ENCODE peak calls at places on chromosomes 12 and 14, in ten cellular contexts. One of them, this sample, is unnamed.

GRCh38 chr12:42589465-42590323 is at the start of gene PRICKLE1:
- DNase-seq in SIG-M5: no peak
- DNase-seq in iPS-NIHi11: peak
- DNase-seq in hepatocyte: peak
- DNase-seq in glutamatergic neuron: peak
- DNase-seq in globus pallidus: no peak
- DNase-seq in IMR-90: peak
- DNase-seq in astrocyte of the spinal cord: peak
- DNase-seq in tibial nerve: no peak
- DNase-seq in left lobe of liver: peak
- DNase-seq in this sample: peak

GRCh38 chr14:103209054-103209453 is 85.8 kb downstream of the TNFAIP2 start:
- DNase-seq in globus pallidus: no peak
- DNase-seq in glutamatergic neuron: no peak
- DNase-seq in SIG-M5: no peak
- DNase-seq in IMR-90: no peak
- DNase-seq in left lobe of liver: no peak
- DNase-seq in tibial nerve: no peak
- DNase-seq in iPS-NIHi11: no peak
- DNase-seq in hepatocyte: no peak
- DNase-seq in astrocyte of the spinal cord: no peak
- DNase-seq in this sample: peak

GRCh38 chr14:32468955-32469354 is 139.9 kb downstream of the AKAP6 start:
- DNase-seq in left lobe of liver: no peak
- DNase-seq in tibial nerve: peak
- DNase-seq in globus pallidus: no peak
- DNase-seq in astrocyte of the spinal cord: peak
- DNase-seq in SIG-M5: no peak
- DNase-seq in IMR-90: peak
- DNase-seq in hepatocyte: peak
- DNase-seq in iPS-NIHi11: no peak
- DNase-seq in glutamatergic neuron: no peak
- DNase-seq in this sample: peak

GRCh38 chr12:65327207-65328076 is 49.0 kb downstream of the MSRB3 start:
- DNase-seq in left lobe of liver: no peak
- DNase-seq in hepatocyte: peak
- DNase-seq in glutamatergic neuron: no peak
- DNase-seq in IMR-90: peak
- DNase-seq in iPS-NIHi11: no peak
- DNase-seq in tibial nerve: peak
- DNase-seq in SIG-M5: no peak
- DNase-seq in globus pallidus: peak
- DNase-seq in astrocyte of the spinal cord: peak
- DNase-seq in this sample: no peak

GRCh38 chr12:114189266-114189665 is 216.7 kb downstream of the TBX5 start:
- DNase-seq in SIG-M5: no peak
- DNase-seq in globus pallidus: no peak
- DNase-seq in astrocyte of the spinal cord: no peak
- DNase-seq in tibial nerve: no peak
- DNase-seq in hepatocyte: no peak
- DNase-seq in glutamatergic neuron: no peak
- DNase-seq in IMR-90: no peak
- DNase-seq in left lobe of liver: no peak
- DNase-seq in iPS-NIHi11: no peak
- DNase-seq in this sample: no peak

GRCh38 chr14:104171029-104171697 is 32.8 kb downstream of the KIF26A start:
- DNase-seq in astrocyte of the spinal cord: no peak
- DNase-seq in hepatocyte: peak
- DNase-seq in globus pallidus: no peak
- DNase-seq in iPS-NIHi11: peak
- DNase-seq in tibial nerve: no peak
- DNase-seq in SIG-M5: no peak
- DNase-seq in glutamatergic neuron: no peak
- DNase-seq in left lobe of liver: no peak
- DNase-seq in IMR-90: no peak
- DNase-seq in this sample: no peak

GRCh38 chr12:127944211-127944899 is 322.6 kb upstream of the TMEM132C start:
- DNase-seq in iPS-NIHi11: no peak
- DNase-seq in glutamatergic neuron: no peak
- DNase-seq in SIG-M5: no peak
- DNase-seq in astrocyte of the spinal cord: no peak
- DNase-seq in IMR-90: no peak
- DNase-seq in tibial nerve: no peak
- DNase-seq in hepatocyte: no peak
- DNase-seq in left lobe of liver: no peak
- DNase-seq in globus pallidus: no peak
- DNase-seq in this sample: no peak

GRCh38 chr12:4196805-4197420 is 76.6 kb upstream of the CCND2 start:
- DNase-seq in SIG-M5: no peak
- DNase-seq in IMR-90: no peak
- DNase-seq in globus pallidus: no peak
- DNase-seq in hepatocyte: no peak
- DNase-seq in tibial nerve: no peak
- DNase-seq in astrocyte of the spinal cord: no peak
- DNase-seq in iPS-NIHi11: no peak
- DNase-seq in left lobe of liver: no peak
- DNase-seq in glutamatergic neuron: no peak
- DNase-seq in this sample: no peak

GRCh38 chr12:118059645-118060275 is 1.2 kb downstream of the WSB2 start:
- DNase-seq in left lobe of liver: no peak
- DNase-seq in IMR-90: peak
- DNase-seq in glutamatergic neuron: no peak
- DNase-seq in hepatocyte: no peak
- DNase-seq in iPS-NIHi11: no peak
- DNase-seq in SIG-M5: no peak
- DNase-seq in globus pallidus: peak
- DNase-seq in tibial nerve: no peak
- DNase-seq in astrocyte of the spinal cord: peak
- DNase-seq in this sample: no peak

GRCh38 chr14:57060276-57060956 is 208.3 kb downstream of the EXOC5 start:
- DNase-seq in astrocyte of the spinal cord: no peak
- DNase-seq in IMR-90: no peak
- DNase-seq in iPS-NIHi11: no peak
- DNase-seq in SIG-M5: no peak
- DNase-seq in glutamatergic neuron: no peak
- DNase-seq in hepatocyte: peak
- DNase-seq in tibial nerve: no peak
- DNase-seq in globus pallidus: peak
- DNase-seq in left lobe of liver: peak
- DNase-seq in this sample: no peak

GRCh38 chr14:96362071-96362964 is 823 bp downstream of the ATG2B start:
- DNase-seq in SIG-M5: peak
- DNase-seq in hepatocyte: peak
- DNase-seq in globus pallidus: peak
- DNase-seq in left lobe of liver: peak
- DNase-seq in tibial nerve: peak
- DNase-seq in iPS-NIHi11: peak
- DNase-seq in glutamatergic neuron: no peak
- DNase-seq in IMR-90: peak
- DNase-seq in astrocyte of the spinal cord: peak
- DNase-seq in this sample: peak

GRCh38 chr12:126389215-126389841 is 1324.1 kb downstream of the AACS start:
- DNase-seq in IMR-90: no peak
- DNase-seq in hepatocyte: peak
- DNase-seq in SIG-M5: no peak
- DNase-seq in astrocyte of the spinal cord: peak
- DNase-seq in iPS-NIHi11: no peak
- DNase-seq in globus pallidus: no peak
- DNase-seq in glutamatergic neuron: no peak
- DNase-seq in left lobe of liver: no peak
- DNase-seq in tibial nerve: no peak
- DNase-seq in this sample: no peak

GRCh38 chr14:105255021-105255507 is 6.7 kb downstream of the BTBD6 start:
- DNase-seq in iPS-NIHi11: no peak
- DNase-seq in IMR-90: peak
- DNase-seq in left lobe of liver: no peak
- DNase-seq in glutamatergic neuron: no peak
- DNase-seq in tibial nerve: no peak
- DNase-seq in globus pallidus: no peak
- DNase-seq in SIG-M5: no peak
- DNase-seq in hepatocyte: no peak
- DNase-seq in astrocyte of the spinal cord: peak
- DNase-seq in this sample: no peak

GRCh38 chr12:6824962-6825381 is 3.2 kb upstream of the P3H3 start:
- DNase-seq in SIG-M5: no peak
- DNase-seq in tibial nerve: no peak
- DNase-seq in left lobe of liver: no peak
- DNase-seq in iPS-NIHi11: no peak
- DNase-seq in globus pallidus: no peak
- DNase-seq in hepatocyte: no peak
- DNase-seq in astrocyte of the spinal cord: peak
- DNase-seq in glutamatergic neuron: no peak
- DNase-seq in IMR-90: peak
- DNase-seq in this sample: no peak

GRCh38 chr14:77111021-77111420 is 13.0 kb downstream of the CIPC start:
- DNase-seq in SIG-M5: no peak
- DNase-seq in astrocyte of the spinal cord: peak
- DNase-seq in iPS-NIHi11: peak
- DNase-seq in globus pallidus: no peak
- DNase-seq in glutamatergic neuron: no peak
- DNase-seq in hepatocyte: no peak
- DNase-seq in IMR-90: no peak
- DNase-seq in left lobe of liver: no peak
- DNase-seq in tibial nerve: no peak
- DNase-seq in this sample: no peak

GRCh38 chr12:102539651-102540553 is 59.5 kb upstream of the IGF1 start:
- DNase-seq in astrocyte of the spinal cord: no peak
- DNase-seq in globus pallidus: no peak
- DNase-seq in hepatocyte: peak
- DNase-seq in IMR-90: peak
- DNase-seq in glutamatergic neuron: no peak
- DNase-seq in left lobe of liver: no peak
- DNase-seq in iPS-NIHi11: no peak
- DNase-seq in tibial nerve: no peak
- DNase-seq in SIG-M5: no peak
- DNase-seq in this sample: peak

This sample was measured in NCI-H226.